ENCODE peak calls at places on chromosome 1, in nine cellular contexts. C is activated B cell treated with CpG ODN at 0.5 μM for 24 hours; D is lung; V is progenitor cell of endocrine pancreas; M is cardiac fibroblast; J is CD8-positive, alpha-beta T cell; L is foreskin fibroblast; A is AG10803; O is neural crest cell. N is an unnamed sample.

GRCh38 chr1:30739601-30740000 is 16.2 kb upstream of the MATN1 start:
- DNase-seq in C (no peak), V (no peak), A (no peak), D (no peak), J (no peak), L (no peak), O (no peak), M (no peak), N (no peak)

GRCh38 chr1:87810166-87810565 is 481.5 kb downstream of the LMO4 start:
- DNase-seq in M (no peak), D (no peak), V (no peak), A (no peak), J (no peak), C (no peak), O (no peak), L (no peak), N (no peak)

GRCh38 chr1:53375440-53375839 is 47.6 kb upstream of the LRP8 start:
- DNase-seq in O (no peak), C (no peak), V (no peak), A (no peak), M (no peak), J (peak), L (no peak), D (no peak), N (no peak)

GRCh38 chr1:232627645-232628334 is 2.1 kb downstream of the SIPA1L2 start:
- DNase-seq in O (no peak), V (no peak), A (peak), C (no peak), D (no peak), M (peak), J (no peak), L (no peak), N (no peak)

GRCh38 chr1:9494936-9495758 is 44.1 kb upstream of the SLC25A33 start:
- DNase-seq in C (peak), A (peak), L (no peak), V (peak), J (peak), O (peak), M (peak), D (peak), N (peak)

GRCh38 chr1:211920141-211920572 is 89.6 kb upstream of the LPGAT1 start:
- DNase-seq in J (no peak), O (no peak), C (no peak), L (peak), A (peak), D (peak), M (peak), V (no peak), N (no peak)

GRCh38 chr1:157496121-157496526 is 56.2 kb downstream of the FCRL5 start:
- DNase-seq in D (peak), O (peak), J (peak), A (peak), L (peak), C (no peak), M (peak), V (peak), N (no peak)

GRCh38 chr1:203338335-203339036 is 12.4 kb downstream of the FMOD start:
- DNase-seq in O (peak), M (peak), J (peak), L (peak), C (peak), A (peak), V (peak), D (peak), N (peak)

GRCh38 chr1:42259739-42260064 is 75.3 kb downstream of the FOXJ3 start:
- DNase-seq in V (no peak), C (no peak), J (no peak), M (peak), L (no peak), O (no peak), D (no peak), A (no peak), N (no peak)

GRCh38 chr1:93681095-93681548 is 515 bp downstream of the BCAR3 start:
- DNase-seq in O (no peak), A (no peak), M (peak), L (no peak), V (no peak), J (no peak), D (no peak), C (no peak), N (peak)

GRCh38 chr1:116067564-116067887 is 43.7 kb upstream of the MAB21L3 start:
- DNase-seq in M (peak), J (no peak), A (peak), V (no peak), O (no peak), L (peak), C (no peak), D (no peak), N (no peak)

GRCh38 chr1:53747841-53748240 is 8.9 kb upstream of the GLIS1 start:
- DNase-seq in J (no peak), O (no peak), L (no peak), V (no peak), D (no peak), M (no peak), C (no peak), A (no peak), N (no peak)

GRCh38 chr1:54475357-54476230 is 69.4 kb upstream of the SSBP3 start:
- DNase-seq in C (no peak), J (peak), M (no peak), O (no peak), L (no peak), D (no peak), V (no peak), A (no peak), N (peak)

GRCh38 chr1:23980725-23981063 is 567 bp upstream of the SRSF10 start:
- DNase-seq in D (no peak), A (peak), L (no peak), C (peak), O (peak), J (peak), V (no peak), M (no peak), N (peak)

GRCh38 chr1:165424454-165425283 is 20.3 kb downstream of the RXRG start:
- DNase-seq in L (no peak), D (no peak), C (no peak), M (peak), J (no peak), V (no peak), A (no peak), O (no peak), N (no peak)

GRCh38 chr1:30225336-30225735 is 498.0 kb downstream of the MATN1 start:
- DNase-seq in A (no peak), O (no peak), D (no peak), M (no peak), C (no peak), L (no peak), V (no peak), J (no peak), N (no peak)

GRCh38 chr1:229203030-229203751 is 67.7 kb upstream of the RAB4A start:
- DNase-seq in A (peak), V (peak), D (no peak), C (no peak), O (peak), M (peak), L (no peak), J (no peak), N (no peak)

GRCh38 chr1:118247593-118247992 is 62.6 kb upstream of the SPAG17 start:
- DNase-seq in M (no peak), A (peak), O (no peak), D (no peak), V (no peak), J (no peak), L (peak), C (no peak), N (no peak)

GRCh38 chr1:90730247-90731022 is 13.3 kb upstream of the BARHL2 start:
- DNase-seq in M (peak), J (no peak), V (no peak), A (peak), O (no peak), D (no peak), C (no peak), L (peak), N (no peak)

GRCh38 chr1:20183876-20184275 is 2.0 kb upstream of the UBXN10 start:
- DNase-seq in D (no peak), M (no peak), A (no peak), O (no peak), L (no peak), C (no peak), J (no peak), V (no peak), N (no peak)

GRCh38 chr1:67780637-67781036 is 52.6 kb downstream of the GNG12 start:
- DNase-seq in A (peak), M (no peak), C (no peak), D (peak), V (no peak), L (no peak), O (no peak), J (no peak), N (no peak)

GRCh38 chr1:204975568-204976235 is 67.3 kb upstream of the CNTN2 start:
- DNase-seq in M (peak), J (peak), C (peak), V (peak), O (peak), A (peak), D (peak), L (peak), N (no peak)

GRCh38 chr1:172581779-172582178 is 48.8 kb downstream of the SUCO start:
- DNase-seq in M (peak), D (no peak), C (no peak), V (no peak), O (no peak), A (peak), J (no peak), L (no peak), N (no peak)

GRCh38 chr1:234928642-234929041 is 200.0 kb downstream of the TOMM20 start:
- DNase-seq in L (no peak), C (no peak), V (no peak), M (no peak), J (peak), A (no peak), O (no peak), D (no peak), N (no peak)

GRCh38 chr1:192904438-192904895 is 95.6 kb downstream of the RGS2 start:
- DNase-seq in C (no peak), J (no peak), V (no peak), M (peak), L (peak), A (peak), O (no peak), D (no peak), N (no peak)

DNA sequence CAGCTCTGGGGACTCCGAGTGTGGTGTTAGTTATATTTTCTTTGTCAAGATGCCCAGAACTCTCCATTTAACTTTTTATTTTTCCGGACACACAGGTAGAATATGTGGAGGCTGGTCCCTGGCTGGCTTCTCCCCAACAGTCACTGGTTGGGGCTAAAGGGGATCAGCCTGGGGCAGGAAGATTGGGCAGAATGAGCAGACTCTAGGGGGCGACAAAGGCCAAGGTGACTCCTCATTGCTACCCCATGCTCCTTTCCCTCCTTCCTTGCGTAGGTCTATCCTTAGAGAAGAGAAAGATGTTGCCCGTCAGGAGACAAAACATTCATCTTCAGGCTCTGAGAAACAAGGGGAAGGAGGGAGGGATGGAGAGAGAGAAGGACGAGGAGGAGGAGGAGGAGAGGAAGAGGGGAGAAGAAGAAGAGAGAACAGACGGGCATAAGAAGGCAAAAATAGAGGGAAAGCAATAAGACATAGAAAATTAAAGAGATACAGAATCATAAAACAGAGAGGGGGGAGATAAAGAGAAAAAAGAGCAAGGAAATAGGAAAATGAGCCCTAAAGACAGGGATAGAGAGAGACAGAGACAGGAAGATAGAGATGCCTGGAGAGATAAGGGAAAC is 89.9 kb downstream of the FOXD2 start:
- DNase-seq in O (no peak), V (no peak), D (peak), J (no peak), L (no peak), M (peak), C (no peak), A (peak), N (no peak)
- TF ChIP-seq CTCF in O (peak), V (peak), D (peak), J (no peak), L (no peak), M (peak), C (no peak), A (peak), N (no peak)

GRCh38 chr1:66239834-66240233 is 294.1 kb upstream of the SGIP1 start:
- DNase-seq in V (no peak), A (peak), M (peak), L (no peak), D (no peak), O (no peak), C (no peak), J (no peak), N (no peak)
- TF ChIP-seq CTCF in V (no peak), A (peak), M (no peak), L (no peak), D (no peak), O (peak), C (no peak), J (no peak), N (no peak)

GRCh38 chr1:119933397-119933796 is 37.1 kb upstream of the ADAM30 start:
- DNase-seq in V (no peak), D (no peak), C (no peak), A (no peak), O (no peak), M (no peak), J (no peak), L (no peak), N (no peak)

GRCh38 chr1:119935373-119935772 is 39.1 kb upstream of the ADAM30 start:
- DNase-seq in V (no peak), L (no peak), A (no peak), J (no peak), M (no peak), O (no peak), D (no peak), C (no peak), N (no peak)

GRCh38 chr1:119940697-119941096 is 44.4 kb upstream of the ADAM30 start:
- DNase-seq in D (no peak), C (no peak), J (no peak), V (no peak), L (no peak), A (no peak), M (no peak), O (no peak), N (no peak)

GRCh38 chr1:119935915-119936314 is 39.6 kb upstream of the ADAM30 start:
- DNase-seq in A (no peak), V (no peak), L (no peak), O (no peak), M (no peak), J (no peak), C (no peak), D (no peak), N (no peak)

GRCh38 chr1:119937198-119937597 is 40.9 kb upstream of the ADAM30 start:
- DNase-seq in M (no peak), D (no peak), L (no peak), C (no peak), V (no peak), J (no peak), O (no peak), A (no peak), N (no peak)
- TF ChIP-seq CTCF in M (no peak), D (no peak), L (no peak), C (no peak), V (no peak), J (no peak), O (no peak), A (no peak), N (no peak)

GRCh38 chr1:1033731-1034437 is 14.0 kb downstream of the AGRN start:
- DNase-seq in M (no peak), J (no peak), C (peak), V (no peak), O (peak), D (no peak), A (no peak), L (no peak), N (no peak)

GRCh38 chr1:1034438-1034759 is 14.5 kb downstream of the AGRN start:
- DNase-seq in O (no peak), J (no peak), A (no peak), D (no peak), V (no peak), L (no peak), M (no peak), C (no peak), N (no peak)

GRCh38 chr1:1031659-1032245 is 11.8 kb downstream of the AGRN start:
- DNase-seq in V (no peak), M (no peak), C (no peak), O (no peak), L (no peak), A (no peak), J (no peak), D (no peak), N (no peak)

GRCh38 chr1:1032428-1032827 is 12.5 kb downstream of the AGRN start:
- DNase-seq in L (no peak), D (no peak), V (no peak), J (no peak), O (peak), C (no peak), A (no peak), M (no peak), N (no peak)

GRCh38 chr1:1033009-1033587 is 13.2 kb downstream of the AGRN start:
- DNase-seq in D (peak), M (peak), J (peak), A (peak), V (peak), L (peak), O (peak), C (peak), N (peak)
- TF ChIP-seq CTCF in D (peak), M (peak), J (peak), A (peak), V (peak), L (peak), O (peak), C (peak), N (peak)